ENCODE peak calls at places on chromosome 4, in ten cellular contexts. One of them, this sample, is unnamed.
A peak's percentile ranks its signal among the peaks of the same experiment; 100 is the strongest.

GRCh38 chr4:74117024-74117534 is 18.1 kb upstream of the CXCL2 start:
- DNase-seq in substantia nigra: no peak
- DNase-seq in psoas muscle: peak; percentile 58
- DNase-seq in ascending aorta: peak; percentile 86
- DNase-seq in heart left ventricle: no peak
- DNase-seq in uterus: peak; percentile 70
- DNase-seq in tibial artery: peak; percentile 80
- DNase-seq in CD8-positive, alpha-beta T cell: no peak
- DNase-seq in stomach: peak; percentile 77
- DNase-seq in CD4-positive, CD25-positive, alpha-beta regulatory T cell: no peak
- DNase-seq in this sample: no peak

GRCh38 chr4:40265910-40266274 is 69.1 kb downstream of the RHOH start:
- DNase-seq in substantia nigra: no peak
- DNase-seq in psoas muscle: no peak
- DNase-seq in ascending aorta: no peak
- DNase-seq in heart left ventricle: no peak
- DNase-seq in uterus: no peak
- DNase-seq in tibial artery: no peak
- DNase-seq in CD8-positive, alpha-beta T cell: no peak
- DNase-seq in stomach: no peak
- DNase-seq in CD4-positive, CD25-positive, alpha-beta regulatory T cell: no peak
- DNase-seq in this sample: no peak

GRCh38 chr4:138114434-138114833 is 127.7 kb downstream of the SLC7A11 start:
- DNase-seq in substantia nigra: no peak
- DNase-seq in psoas muscle: no peak
- DNase-seq in ascending aorta: no peak
- DNase-seq in heart left ventricle: no peak
- DNase-seq in uterus: no peak
- DNase-seq in tibial artery: no peak
- DNase-seq in CD8-positive, alpha-beta T cell: no peak
- DNase-seq in stomach: no peak
- DNase-seq in CD4-positive, CD25-positive, alpha-beta regulatory T cell: no peak
- DNase-seq in this sample: no peak

GRCh38 chr4:157246959-157247358 is 26.4 kb downstream of the GRIA2 start:
- DNase-seq in substantia nigra: no peak
- DNase-seq in psoas muscle: peak; percentile 54
- DNase-seq in ascending aorta: no peak
- DNase-seq in heart left ventricle: no peak
- DNase-seq in uterus: peak; percentile 44
- DNase-seq in tibial artery: peak; percentile 50
- DNase-seq in CD8-positive, alpha-beta T cell: no peak
- DNase-seq in stomach: no peak
- DNase-seq in CD4-positive, CD25-positive, alpha-beta regulatory T cell: no peak
- DNase-seq in this sample: no peak

GRCh38 chr4:6134612-6135220 is 65.6 kb downstream of the JAKMIP1 start:
- DNase-seq in substantia nigra: no peak
- DNase-seq in psoas muscle: no peak
- DNase-seq in ascending aorta: no peak
- DNase-seq in heart left ventricle: no peak
- DNase-seq in uterus: no peak
- DNase-seq in tibial artery: no peak
- DNase-seq in CD8-positive, alpha-beta T cell: peak; percentile 14
- DNase-seq in stomach: no peak
- DNase-seq in CD4-positive, CD25-positive, alpha-beta regulatory T cell: peak; percentile 73
- DNase-seq in this sample: no peak

GRCh38 chr4:92317047-92317446 is 13.3 kb downstream of the GRID2 start:
- DNase-seq in substantia nigra: no peak
- DNase-seq in psoas muscle: no peak
- DNase-seq in ascending aorta: no peak
- DNase-seq in heart left ventricle: no peak
- DNase-seq in uterus: no peak
- DNase-seq in tibial artery: no peak
- DNase-seq in CD8-positive, alpha-beta T cell: no peak
- DNase-seq in stomach: no peak
- DNase-seq in CD4-positive, CD25-positive, alpha-beta regulatory T cell: no peak
- DNase-seq in this sample: no peak

GRCh38 chr4:30768278-30768677 is 48.1 kb downstream of the PCDH7 start:
- DNase-seq in substantia nigra: no peak
- DNase-seq in psoas muscle: no peak
- DNase-seq in ascending aorta: no peak
- DNase-seq in heart left ventricle: no peak
- DNase-seq in uterus: no peak
- DNase-seq in tibial artery: no peak
- DNase-seq in CD8-positive, alpha-beta T cell: no peak
- DNase-seq in stomach: no peak
- DNase-seq in CD4-positive, CD25-positive, alpha-beta regulatory T cell: no peak
- DNase-seq in this sample: no peak

GRCh38 chr4:125013891-125014290 is 300.9 kb upstream of the FAT4 start:
- DNase-seq in substantia nigra: no peak
- DNase-seq in psoas muscle: no peak
- DNase-seq in ascending aorta: no peak
- DNase-seq in heart left ventricle: no peak
- DNase-seq in uterus: no peak
- DNase-seq in tibial artery: no peak
- DNase-seq in CD8-positive, alpha-beta T cell: no peak
- DNase-seq in stomach: no peak
- DNase-seq in CD4-positive, CD25-positive, alpha-beta regulatory T cell: no peak
- DNase-seq in this sample: no peak

GRCh38 chr4:8008391-8008790 is 68.7 kb upstream of the AFAP1 start:
- DNase-seq in substantia nigra: no peak
- DNase-seq in psoas muscle: no peak
- DNase-seq in ascending aorta: no peak
- DNase-seq in heart left ventricle: no peak
- DNase-seq in uterus: no peak
- DNase-seq in tibial artery: no peak
- DNase-seq in CD8-positive, alpha-beta T cell: no peak
- DNase-seq in stomach: no peak
- DNase-seq in CD4-positive, CD25-positive, alpha-beta regulatory T cell: no peak
- DNase-seq in this sample: no peak

GRCh38 chr4:152165851-152166250 is 370.0 kb downstream of the FBXW7 start:
- DNase-seq in substantia nigra: no peak
- DNase-seq in psoas muscle: no peak
- DNase-seq in ascending aorta: no peak
- DNase-seq in heart left ventricle: no peak
- DNase-seq in uterus: no peak
- DNase-seq in tibial artery: no peak
- DNase-seq in CD8-positive, alpha-beta T cell: no peak
- DNase-seq in stomach: no peak
- DNase-seq in CD4-positive, CD25-positive, alpha-beta regulatory T cell: no peak
- DNase-seq in this sample: no peak

GRCh38 chr4:109495514-109495913 is 61.9 kb downstream of the SEC24B start:
- DNase-seq in substantia nigra: no peak
- DNase-seq in psoas muscle: no peak
- DNase-seq in ascending aorta: no peak
- DNase-seq in heart left ventricle: no peak
- DNase-seq in uterus: no peak
- DNase-seq in tibial artery: no peak
- DNase-seq in CD8-positive, alpha-beta T cell: no peak
- DNase-seq in stomach: no peak
- DNase-seq in CD4-positive, CD25-positive, alpha-beta regulatory T cell: no peak
- DNase-seq in this sample: no peak

GRCh38 chr4:153089781-153090180 is 114.5 kb upstream of the TRIM2 start:
- DNase-seq in substantia nigra: no peak
- DNase-seq in psoas muscle: no peak
- DNase-seq in ascending aorta: no peak
- DNase-seq in heart left ventricle: no peak
- DNase-seq in uterus: no peak
- DNase-seq in tibial artery: no peak
- DNase-seq in CD8-positive, alpha-beta T cell: no peak
- DNase-seq in stomach: no peak
- DNase-seq in CD4-positive, CD25-positive, alpha-beta regulatory T cell: no peak
- DNase-seq in this sample: no peak

GRCh38 chr4:167906851-167907250 is 185.5 kb upstream of the ANXA10 start:
- DNase-seq in substantia nigra: no peak
- DNase-seq in psoas muscle: no peak
- DNase-seq in ascending aorta: no peak
- DNase-seq in heart left ventricle: no peak
- DNase-seq in uterus: no peak
- DNase-seq in tibial artery: no peak
- DNase-seq in CD8-positive, alpha-beta T cell: no peak
- DNase-seq in stomach: no peak
- DNase-seq in CD4-positive, CD25-positive, alpha-beta regulatory T cell: no peak
- DNase-seq in this sample: no peak

DNA sequence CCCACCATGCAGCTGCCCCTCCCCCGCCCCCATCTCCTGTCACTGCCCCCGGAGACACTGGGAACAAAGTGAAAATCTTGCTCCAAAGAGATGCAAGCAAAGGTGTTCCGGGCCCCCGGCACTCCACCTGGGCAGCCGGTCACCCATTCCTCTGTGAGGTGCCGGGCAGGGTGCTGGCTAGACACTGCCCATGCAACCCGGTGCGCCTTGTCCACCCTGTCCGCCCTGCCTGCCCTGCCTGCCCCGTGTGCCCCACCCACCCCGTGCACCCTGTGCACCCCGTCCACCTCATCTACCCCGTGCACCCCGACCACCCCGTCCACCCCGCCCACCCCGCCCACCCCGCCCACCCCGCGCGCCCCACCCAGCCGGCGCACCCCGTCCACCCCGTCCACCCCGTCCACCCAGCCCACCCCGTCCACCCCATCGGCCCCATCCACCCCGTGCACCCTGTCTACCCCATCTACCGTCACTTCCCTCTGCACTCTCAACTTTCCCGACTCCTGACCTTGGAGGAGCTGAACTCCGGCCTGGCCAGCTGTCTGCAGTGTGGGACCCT is 31.9 kb upstream of the FGFR3 start:
- DNase-seq in substantia nigra: no peak
- DNase-seq in psoas muscle: no peak
- DNase-seq in ascending aorta: no peak
- DNase-seq in heart left ventricle: no peak
- DNase-seq in uterus: no peak
- DNase-seq in tibial artery: no peak
- DNase-seq in CD8-positive, alpha-beta T cell: no peak
- DNase-seq in stomach: no peak
- DNase-seq in CD4-positive, CD25-positive, alpha-beta regulatory T cell: no peak
- DNase-seq in this sample: no peak
- H3K27ac ChIP-seq in substantia nigra: no peak overlapping the region
- H3K27ac ChIP-seq in psoas muscle: no peak overlapping the region
- H3K27ac ChIP-seq in ascending aorta: no peak overlapping the region
- H3K27ac ChIP-seq in heart left ventricle: no peak overlapping the region
- H3K27ac ChIP-seq in uterus: no peak overlapping the region
- H3K27ac ChIP-seq in tibial artery: no peak overlapping the region
- H3K27ac ChIP-seq in CD8-positive, alpha-beta T cell: no peak overlapping the region
- H3K27ac ChIP-seq in stomach: no peak overlapping the region
- H3K27ac ChIP-seq in CD4-positive, CD25-positive, alpha-beta regulatory T cell: no peak overlapping the region
- H3K27ac ChIP-seq in this sample: no peak overlapping the region

GRCh38 chr4:76725039-76725438 is 172.9 kb downstream of the SOWAHB start:
- DNase-seq in substantia nigra: no peak
- DNase-seq in psoas muscle: no peak
- DNase-seq in ascending aorta: no peak
- DNase-seq in heart left ventricle: no peak
- DNase-seq in uterus: no peak
- DNase-seq in tibial artery: no peak
- DNase-seq in CD8-positive, alpha-beta T cell: no peak
- DNase-seq in stomach: no peak
- DNase-seq in CD4-positive, CD25-positive, alpha-beta regulatory T cell: no peak
- DNase-seq in this sample: no peak
- H3K27ac ChIP-seq in substantia nigra: no peak overlapping the region
- H3K27ac ChIP-seq in psoas muscle: no peak overlapping the region
- H3K27ac ChIP-seq in ascending aorta: no peak overlapping the region
- H3K27ac ChIP-seq in heart left ventricle: no peak overlapping the region
- H3K27ac ChIP-seq in uterus: no peak overlapping the region
- H3K27ac ChIP-seq in tibial artery: no peak overlapping the region
- H3K27ac ChIP-seq in CD8-positive, alpha-beta T cell: no peak overlapping the region
- H3K27ac ChIP-seq in stomach: no peak overlapping the region
- H3K27ac ChIP-seq in CD4-positive, CD25-positive, alpha-beta regulatory T cell: no peak overlapping the region
- H3K27ac ChIP-seq in this sample: no peak overlapping the region

DNA sequence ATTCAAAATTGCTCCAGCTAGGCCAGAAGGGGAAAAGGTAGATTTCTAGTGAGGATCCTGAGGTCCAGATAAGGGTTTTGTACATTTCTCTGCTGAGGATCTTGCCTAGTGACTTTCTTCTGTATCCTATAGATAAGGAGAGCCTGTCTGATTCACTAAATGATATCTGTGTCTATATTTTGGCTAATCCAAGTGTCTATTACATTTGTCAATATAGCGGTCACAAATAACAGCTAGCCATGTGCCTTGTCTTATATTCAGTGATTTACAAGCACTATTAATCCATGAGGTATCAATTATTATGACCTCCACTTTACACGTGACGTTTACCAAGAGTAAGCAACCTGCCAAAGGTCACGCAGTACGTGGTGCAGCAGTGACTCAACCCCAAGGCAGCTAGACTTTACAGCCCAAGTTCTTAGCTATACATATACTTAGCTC is 41.6 kb downstream of the TMEM165 start:
- DNase-seq in substantia nigra: no peak
- DNase-seq in psoas muscle: no peak
- DNase-seq in ascending aorta: no peak
- DNase-seq in heart left ventricle: no peak
- DNase-seq in uterus: no peak
- DNase-seq in tibial artery: no peak
- DNase-seq in CD8-positive, alpha-beta T cell: no peak
- DNase-seq in stomach: peak; percentile 33
- DNase-seq in CD4-positive, CD25-positive, alpha-beta regulatory T cell: no peak
- DNase-seq in this sample: no peak
- H3K27ac ChIP-seq in substantia nigra: no peak overlapping the region
- H3K27ac ChIP-seq in psoas muscle: peak overlapping the region; percentile 51
- H3K27ac ChIP-seq in ascending aorta: no peak overlapping the region
- H3K27ac ChIP-seq in heart left ventricle: no peak overlapping the region
- H3K27ac ChIP-seq in uterus: no peak overlapping the region
- H3K27ac ChIP-seq in tibial artery: no peak overlapping the region
- H3K27ac ChIP-seq in CD8-positive, alpha-beta T cell: no peak overlapping the region
- H3K27ac ChIP-seq in stomach: peak overlapping the region; percentile 68
- H3K27ac ChIP-seq in CD4-positive, CD25-positive, alpha-beta regulatory T cell: no peak overlapping the region
- H3K27ac ChIP-seq in this sample: no peak overlapping the region

GRCh38 chr4:71133491-71133890 is 140.0 kb downstream of the DCK start:
- DNase-seq in substantia nigra: no peak
- DNase-seq in psoas muscle: no peak
- DNase-seq in ascending aorta: no peak
- DNase-seq in heart left ventricle: no peak
- DNase-seq in uterus: no peak
- DNase-seq in tibial artery: no peak
- DNase-seq in CD8-positive, alpha-beta T cell: no peak
- DNase-seq in stomach: no peak
- DNase-seq in CD4-positive, CD25-positive, alpha-beta regulatory T cell: no peak
- DNase-seq in this sample: no peak

GRCh38 chr4:71132486-71132885 is 139.0 kb downstream of the DCK start:
- DNase-seq in substantia nigra: no peak
- DNase-seq in psoas muscle: no peak
- DNase-seq in ascending aorta: no peak
- DNase-seq in heart left ventricle: no peak
- DNase-seq in uterus: no peak
- DNase-seq in tibial artery: no peak
- DNase-seq in CD8-positive, alpha-beta T cell: no peak
- DNase-seq in stomach: no peak
- DNase-seq in CD4-positive, CD25-positive, alpha-beta regulatory T cell: no peak
- DNase-seq in this sample: no peak

GRCh38 chr4:71138007-71138600 is 144.7 kb downstream of the DCK start:
- DNase-seq in substantia nigra: no peak
- DNase-seq in psoas muscle: no peak
- DNase-seq in ascending aorta: no peak
- DNase-seq in heart left ventricle: no peak
- DNase-seq in uterus: no peak
- DNase-seq in tibial artery: no peak
- DNase-seq in CD8-positive, alpha-beta T cell: no peak
- DNase-seq in stomach: no peak
- DNase-seq in CD4-positive, CD25-positive, alpha-beta regulatory T cell: no peak
- DNase-seq in this sample: no peak

GRCh38 chr4:71140563-71140962 is 147.1 kb downstream of the DCK start:
- DNase-seq in substantia nigra: no peak
- DNase-seq in psoas muscle: no peak
- DNase-seq in ascending aorta: no peak
- DNase-seq in heart left ventricle: no peak
- DNase-seq in uterus: no peak
- DNase-seq in tibial artery: no peak
- DNase-seq in CD8-positive, alpha-beta T cell: no peak
- DNase-seq in stomach: no peak
- DNase-seq in CD4-positive, CD25-positive, alpha-beta regulatory T cell: no peak
- DNase-seq in this sample: no peak

GRCh38 chr4:71136071-71136470 is 142.6 kb downstream of the DCK start:
- DNase-seq in substantia nigra: no peak
- DNase-seq in psoas muscle: no peak
- DNase-seq in ascending aorta: no peak
- DNase-seq in heart left ventricle: no peak
- DNase-seq in uterus: no peak
- DNase-seq in tibial artery: no peak
- DNase-seq in CD8-positive, alpha-beta T cell: no peak
- DNase-seq in stomach: no peak
- DNase-seq in CD4-positive, CD25-positive, alpha-beta regulatory T cell: no peak
- DNase-seq in this sample: no peak
- H3K27ac ChIP-seq in substantia nigra: no peak overlapping the region
- H3K27ac ChIP-seq in psoas muscle: no peak overlapping the region
- H3K27ac ChIP-seq in ascending aorta: no peak overlapping the region
- H3K27ac ChIP-seq in heart left ventricle: no peak overlapping the region
- H3K27ac ChIP-seq in uterus: no peak overlapping the region
- H3K27ac ChIP-seq in tibial artery: no peak overlapping the region
- H3K27ac ChIP-seq in CD8-positive, alpha-beta T cell: no peak overlapping the region
- H3K27ac ChIP-seq in stomach: no peak overlapping the region
- H3K27ac ChIP-seq in CD4-positive, CD25-positive, alpha-beta regulatory T cell: no peak overlapping the region
- H3K27ac ChIP-seq in this sample: no peak overlapping the region